ENCODE peak calls at places on chromosomes 11 and 22, in five cellular contexts. J is NAMALWA, F is H54, G is T-helper 9 cell, O is cardiac fibroblast. U is an unnamed sample.

GRCh38 chr11:118791961-118792578 is 1.1 kb upstream of the DDX6 start:
- DNase-seq in J (no peak), F (no peak), G (peak; percentile 27), O (peak; percentile 11), U (peak; percentile 65)

GRCh38 chr11:121829159-121829643 is 286.8 kb downstream of the BLID start:
- DNase-seq in J (no peak), F (peak; percentile 27), G (no peak), O (peak; percentile 96), U (no peak)

GRCh38 chr22:37484115-37485005 is 1.8 kb downstream of the MFNG start:
- DNase-seq in J (peak; percentile 77), F (no peak), G (peak; percentile 63), O (no peak), U (peak; percentile 93)

GRCh38 chr22:22938672-22939536 is 51.3 kb downstream of the IGLL5 start:
- DNase-seq in J (peak; percentile 26), F (no peak), G (no peak), O (no peak), U (no peak)

GRCh38 chr11:15967966-15968365 is 388.4 kb downstream of the SOX6 start:
- DNase-seq in J (no peak), F (no peak), G (no peak), O (peak; percentile 88), U (no peak)

GRCh38 chr11:94781822-94782221 is 13.7 kb downstream of the AMOTL1 start:
- DNase-seq in J (no peak), F (no peak), G (no peak), O (peak; percentile 46), U (no peak)

GRCh38 chr11:69801513-69802335 is 17.5 kb downstream of the FGF3 start:
- DNase-seq in J (peak; percentile 55), F (no peak), G (peak; percentile 8), O (peak; percentile 8), U (peak; percentile 27)

GRCh38 chr11:12184696-12185095 is 74.3 kb downstream of the MICAL2 start:
- DNase-seq in J (no peak), F (no peak), G (no peak), O (no peak), U (no peak)

GRCh38 chr11:7046474-7046873 is 26.2 kb downstream of the NLRP14 start:
- DNase-seq in J (no peak), F (no peak), G (no peak), O (peak; percentile 51), U (no peak)

GRCh38 chr11:3840289-3840869 is 380 bp downstream of the RHOG start:
- DNase-seq in J (peak; percentile 62), F (no peak), G (no peak), O (no peak), U (peak; percentile 50)

GRCh38 chr11:28585007-28585406 is 476.8 kb downstream of the METTL15 start:
- DNase-seq in J (no peak), F (no peak), G (no peak), O (no peak), U (no peak)

GRCh38 chr11:73949246-73949645 is 1.6 kb upstream of the DNAJB13 start:
- DNase-seq in J (no peak), F (no peak), G (no peak), O (no peak), U (no peak)

GRCh38 chr22:29456211-29456671 is 17.9 kb downstream of the RFPL1 start:
- DNase-seq in J (no peak), F (no peak), G (no peak), O (no peak), U (no peak)

GRCh38 chr11:123438191-123438627 is 8.1 kb downstream of the GRAMD1B start:
- DNase-seq in J (no peak), F (no peak), G (no peak), O (no peak), U (no peak)

GRCh38 chr11:65425105-65425970 is 2.7 kb downstream of the NEAT1 start:
- DNase-seq in J (peak; percentile 94), F (no peak), G (peak; percentile 68), O (peak; percentile 85), U (peak; percentile 86)